ENCODE peak calls at places on chromosomes 12 and 14, in five cellular contexts. J, K, P, U and B are unnamed samples.

GRCh38 chr12:78192979-78193378 is 362.3 kb downstream of the NAV3 start:
- DNase-seq in J (no peak), K (no peak), P (no peak), U (no peak), B (no peak)

GRCh38 chr14:71414631-71415403 is 507.6 kb downstream of the PCNX1 start:
- DNase-seq in J (no peak), K (no peak), P (no peak), U (no peak), B (no peak)

GRCh38 chr12:78406776-78407335 is 457.7 kb upstream of the SYT1 start:
- DNase-seq in J (no peak), K (no peak), P (peak; percentile 5), U (no peak), B (no peak)

GRCh38 chr14:34365309-34365915 is 96.6 kb downstream of the SPTSSA start:
- DNase-seq in J (no peak), K (no peak), P (no peak), U (no peak), B (no peak)

GRCh38 chr14:104296388-104297312 is 158.3 kb downstream of the KIF26A start:
- DNase-seq in J (peak; percentile 22), K (no peak), P (no peak), U (no peak), B (peak; percentile 37)

GRCh38 chr12:82993610-82994009 is 306.9 kb downstream of the TMTC2 start:
- DNase-seq in J (no peak), K (no peak), P (no peak), U (no peak), B (no peak)

GRCh38 chr12:104764225-104765073 is 193.6 kb downstream of the SLC41A2 start:
- DNase-seq in J (no peak), K (no peak), P (peak; percentile 36), U (no peak), B (no peak)

GRCh38 chr14:90777358-90777757 is 38.9 kb downstream of the TTC7B start:
- DNase-seq in J (no peak), K (no peak), P (no peak), U (no peak), B (no peak)

GRCh38 chr14:65824978-65825299 is 412.4 kb downstream of the FUT8 start:
- DNase-seq in J (no peak), K (no peak), P (no peak), U (no peak), B (no peak)

GRCh38 chr14:65817011-65817410 is 404.5 kb downstream of the FUT8 start:
- DNase-seq in J (no peak), K (peak; percentile 19), P (no peak), U (no peak), B (no peak)

GRCh38 chr14:65819567-65819966 is 407.0 kb downstream of the FUT8 start:
- DNase-seq in J (no peak), K (no peak), P (no peak), U (no peak), B (no peak)

GRCh38 chr14:65824285-65824977 is 411.9 kb downstream of the FUT8 start:
- DNase-seq in J (no peak), K (peak; percentile 40), P (peak; percentile 34), U (peak; percentile 53), B (peak; percentile 51)

GRCh38 chr14:65821224-65821753 is 408.8 kb downstream of the FUT8 start:
- DNase-seq in J (no peak), K (no peak), P (no peak), U (no peak), B (no peak)
- TF ChIP-seq POLR2A in J (no peak), K (no peak), P (no peak), U (no peak), B (no peak)

GRCh38 chr12:87667378-87667777 is 361.8 kb downstream of the C12orf50 start:
- DNase-seq in J (no peak), K (no peak), P (no peak), U (no peak), B (no peak)
- TF ChIP-seq CTCF in J (no peak), K (no peak), P (no peak), U (no peak), B (peak; percentile 44)

GRCh38 chr12:31605531-31605930 is 14.6 kb upstream of the DENND5B start:
- DNase-seq in J (no peak), K (no peak), P (no peak), U (no peak), B (no peak)

GRCh38 chr12:31599053-31599452 is 8.1 kb upstream of the DENND5B start:
- DNase-seq in J (no peak), K (no peak), P (peak; percentile 60), U (no peak), B (no peak)

GRCh38 chr12:31600764-31601163 is 9.8 kb upstream of the DENND5B start:
- DNase-seq in J (no peak), K (no peak), P (no peak), U (no peak), B (no peak)

GRCh38 chr12:31600252-31600651 is 9.3 kb upstream of the DENND5B start:
- DNase-seq in J (no peak), K (no peak), P (no peak), U (no peak), B (no peak)

DNA sequence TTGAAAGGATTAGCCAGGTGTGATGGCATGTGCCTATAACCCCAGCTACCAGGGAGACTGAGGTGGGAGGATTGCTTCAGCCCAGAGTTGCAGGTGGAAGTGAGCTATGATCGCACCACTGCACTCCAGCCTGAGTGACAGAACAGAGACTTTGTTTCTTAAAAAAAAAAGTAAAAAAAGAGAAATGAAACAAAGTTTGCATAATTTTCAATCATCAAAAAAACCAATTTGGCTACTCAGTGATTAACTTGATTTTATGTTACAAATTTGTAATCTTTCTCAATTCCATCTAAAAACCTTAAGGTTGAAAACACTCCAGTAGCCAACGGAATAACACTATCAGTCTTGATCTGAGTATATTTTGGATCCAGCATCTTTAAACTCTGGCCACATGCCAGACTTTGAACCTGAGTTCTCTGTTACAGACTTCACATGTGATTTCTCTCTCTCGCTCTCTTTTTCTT is 12.6 kb upstream of the DENND5B start:
- DNase-seq in J (no peak), K (no peak), P (peak; percentile 79), U (no peak), B (no peak)
- H3K27ac ChIP-seq in J (no peak overlapping the region), K (no peak overlapping the region), P (peak overlapping the region; percentile 88), U (no peak overlapping the region), B (no peak overlapping the region)

GRCh38 chr14:56579345-56580316 is at the start of gene TMEM260:
- DNase-seq in J (peak; percentile 82), K (peak; percentile 72), P (peak; percentile 73), U (peak; percentile 87), B (peak; percentile 84)
- TF ChIP-seq POLR2A in J (peak; percentile 61), K (peak; percentile 73), P (peak; percentile 100), U (no peak), B (peak; percentile 83)